ENCODE peak calls at places on chromosomes 7 and 10, in five cellular contexts. Z is stimulated activated CD4-positive, alpha-beta T cell treated with anti-CD3 and anti-CD28 coated beads, Interleukin-1b, Interleukin-23, amount 100 ng/mL, for 24 hours; V is NCI-H187 treated with DMSO at 0.1 percent for 48 hours; G is naive thymus-derived CD4-positive, alpha-beta T cell; M is GM12878. S is an unnamed sample.

GRCh38 chr10:72223743-72224101 is 7.6 kb upstream of the ASCC1 start:
- DNase-seq in Z (no peak), V (no peak), G (no peak), M (no peak), S (no peak)

GRCh38 chr7:15376601-15377000 is 185.2 kb downstream of the AGMO start:
- DNase-seq in Z (no peak), V (no peak), G (no peak), M (no peak), S (no peak)

GRCh38 chr10:76432274-76433012 is 1001.0 kb downstream of the LRMDA start:
- DNase-seq in Z (no peak), V (no peak), G (no peak), M (no peak), S (no peak)

GRCh38 chr7:72265505-72265904 is 146.6 kb downstream of the CALN1 start:
- DNase-seq in Z (no peak), V (no peak), G (no peak), M (no peak), S (no peak)

GRCh38 chr10:86964847-86965190 is 3.5 kb upstream of the ADIRF start:
- DNase-seq in Z (no peak), V (no peak), G (no peak), M (no peak), S (no peak)

GRCh38 chr7:5476001-5476400 is 52.4 kb upstream of the TNRC18 start:
- DNase-seq in Z (no peak), V (no peak), G (no peak), M (no peak), S (no peak)

GRCh38 chr10:16828731-16829175 is 11.5 kb upstream of the RSU1 start:
- DNase-seq in Z (no peak), V (no peak), G (no peak), M (no peak), S (no peak)

GRCh38 chr7:43377196-43377935 is 205.5 kb upstream of the STK17A start:
- DNase-seq in Z (no peak), V (no peak), G (no peak), M (no peak), S (no peak)

GRCh38 chr7:15916666-15917388 is 230.3 kb upstream of the MEOX2 start:
- DNase-seq in Z (no peak), V (no peak), G (no peak), M (no peak), S (no peak)

S was measured in chondrocyte.